ENCODE peak calls at places on chromosomes 1 and 21, in ten cellular contexts. I is HFFc6; A is PC-9; U is BJ; C is MM.1S; Z is foreskin fibroblast; Q is psoas muscle; W is endodermal cell; P is mammary epithelial cell; B is CD8-positive, alpha-beta T cell. S is an unnamed sample.

GRCh38 chr1:205351984-205352713 is 4.6 kb downstream of the KLHDC8A start:
- DNase-seq in U (no peak), A (no peak), C (peak), I (no peak), P (peak), Z (peak), B (no peak), W (peak), Q (no peak), S (peak)

GRCh38 chr1:160942926-160943325 is 11.7 kb downstream of the ITLN2 start:
- DNase-seq in W (peak), P (peak), I (peak), B (no peak), Q (no peak), C (no peak), A (no peak), Z (no peak), U (no peak), S (no peak)

GRCh38 chr1:229278120-229278741 is 7.3 kb downstream of the RAB4A start:
- DNase-seq in Q (no peak), C (no peak), Z (no peak), A (no peak), U (no peak), I (no peak), P (no peak), W (no peak), B (no peak), S (no peak)

GRCh38 chr1:218948446-218948845 is 225.2 kb upstream of the LYPLAL1 start:
- DNase-seq in C (no peak), B (no peak), A (no peak), W (no peak), I (no peak), Z (no peak), P (no peak), Q (no peak), U (no peak), S (no peak)

GRCh38 chr1:248165186-248165585 is 9.4 kb upstream of the OR2M2 start:
- DNase-seq in Z (no peak), B (no peak), A (no peak), Q (no peak), C (no peak), W (no peak), P (no peak), U (no peak), I (no peak), S (no peak)

GRCh38 chr1:41381691-41382530 is 20.7 kb downstream of the FOXO6 start:
- DNase-seq in P (no peak), U (no peak), A (no peak), I (no peak), B (peak), Q (peak), C (no peak), Z (peak), W (peak), S (no peak)

GRCh38 chr21:40165671-40166070 is 298.4 kb downstream of the PCP4 start:
- DNase-seq in A (no peak), Z (no peak), I (no peak), Q (no peak), P (no peak), W (peak), C (no peak), B (no peak), U (no peak), S (no peak)

GRCh38 chr1:41019353-41019745 is 2.2 kb downstream of the SLFNL1 start:
- DNase-seq in U (no peak), A (no peak), Z (no peak), W (no peak), C (no peak), B (no peak), P (no peak), Q (no peak), I (no peak), S (no peak)

GRCh38 chr1:71417421-71417820 is 336.6 kb upstream of the ZRANB2 start:
- DNase-seq in C (no peak), Q (no peak), Z (no peak), W (no peak), B (no peak), P (no peak), I (no peak), A (no peak), U (no peak), S (no peak)

GRCh38 chr1:54497338-54497737 is 50.7 kb upstream of the ACOT11 start:
- DNase-seq in Z (no peak), P (no peak), B (no peak), W (no peak), Q (no peak), A (no peak), C (no peak), U (no peak), I (no peak), S (no peak)

GRCh38 chr1:2415801-2416208 is 3.4 kb upstream of the PEX10 start:
- DNase-seq in A (no peak), I (no peak), C (peak), Z (no peak), U (no peak), B (peak), W (no peak), Q (no peak), P (no peak), S (no peak)

DNA sequence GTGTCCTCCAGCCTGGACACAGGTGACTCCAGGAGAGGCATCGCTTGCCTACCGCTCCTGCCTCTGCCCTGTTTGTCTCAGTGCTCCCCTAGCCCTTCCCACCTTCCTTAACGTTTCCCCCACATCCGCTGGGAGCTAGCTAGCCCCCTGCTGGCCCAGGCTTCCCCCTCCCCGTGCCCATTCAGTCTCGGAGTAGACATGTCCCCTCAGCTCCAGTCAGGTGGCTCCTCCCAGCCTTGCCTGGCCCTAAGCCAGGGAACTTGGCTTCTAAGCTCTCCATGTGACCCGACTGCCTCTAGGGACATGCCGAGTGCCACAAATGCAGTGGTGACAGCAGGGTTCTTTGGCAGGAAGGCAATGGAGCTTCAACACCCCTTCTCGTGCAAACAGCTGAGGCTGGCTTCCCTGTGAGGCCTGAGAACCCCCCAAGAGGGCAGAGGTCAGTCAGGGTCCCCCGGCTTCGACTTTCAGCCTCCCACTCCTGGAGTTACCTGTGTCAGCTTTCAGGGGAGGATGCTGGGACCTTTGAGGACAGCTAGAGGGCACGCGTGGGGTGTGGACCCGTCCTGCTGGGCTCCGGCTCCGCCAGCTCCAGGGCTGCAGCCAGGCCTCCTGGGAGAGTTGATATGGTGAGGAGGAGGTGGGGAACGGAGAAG is 16.2 kb downstream of the DRAXIN start:
- DNase-seq in I (no peak), Z (no peak), B (no peak), A (no peak), W (peak), U (no peak), P (no peak), C (no peak), Q (peak), S (no peak)
- TF ChIP-seq CTCF in I (no peak), Z (no peak), B (no peak), A (no peak), W (no peak), U (no peak), P (no peak), C (no peak), Q (no peak), S (no peak)

GRCh38 chr1:63739452-63739851 is 34.4 kb upstream of the ROR1 start:
- DNase-seq in I (no peak), W (peak), B (no peak), A (no peak), Z (no peak), C (no peak), U (no peak), Q (no peak), P (peak), S (peak)
- TF ChIP-seq CTCF in I (no peak), W (peak), B (no peak), A (no peak), Z (no peak), C (no peak), U (no peak), Q (no peak), P (no peak), S (peak)

GRCh38 chr1:209590405-209590804 is 6.9 kb downstream of the CAMK1G start:
- DNase-seq in C (no peak), B (no peak), U (no peak), A (no peak), I (peak), P (no peak), Z (peak), Q (no peak), W (peak), S (no peak)
- TF ChIP-seq CTCF in C (no peak), B (no peak), U (peak), A (peak), I (peak), P (no peak), Z (peak), Q (no peak), W (peak), S (no peak)

GRCh38 chr21:44530903-44531605 is 8.9 kb downstream of the KRTAP10-1 start:
- DNase-seq in U (no peak), C (no peak), Q (no peak), A (no peak), P (no peak), Z (no peak), B (no peak), W (peak), I (no peak), S (no peak)
- TF ChIP-seq CTCF in U (no peak), C (no peak), Q (no peak), A (no peak), P (no peak), Z (no peak), B (no peak), W (no peak), I (no peak), S (no peak)

DNA sequence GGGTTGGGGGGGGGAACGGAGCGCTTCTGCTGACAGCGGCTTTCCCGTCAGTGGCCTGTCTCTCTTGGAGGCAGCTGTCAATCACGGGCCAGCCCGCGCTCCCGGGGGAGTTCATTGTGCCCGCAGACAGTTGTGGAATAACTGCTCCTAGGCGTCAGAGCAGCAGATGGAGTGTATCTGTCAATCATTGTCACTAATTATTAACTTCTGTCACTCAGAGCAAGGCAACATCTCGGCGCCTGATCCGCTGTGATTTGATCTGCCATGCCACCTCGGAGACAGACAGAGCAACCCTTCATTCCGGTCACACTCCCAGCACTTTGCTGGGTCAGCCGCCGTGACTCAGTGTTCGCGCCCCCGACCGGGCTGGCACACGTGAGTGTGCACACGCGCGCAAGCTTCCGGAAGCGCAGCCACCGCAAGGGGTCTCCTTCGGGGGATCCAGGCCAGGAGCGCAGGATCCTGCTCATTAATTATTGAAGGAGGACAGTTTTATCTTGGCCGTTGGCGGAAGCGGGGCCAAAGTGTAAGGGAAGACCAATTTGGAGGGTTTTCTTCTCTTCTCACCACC is 75.8 kb downstream of the RRAGC start:
- DNase-seq in P (no peak), U (no peak), C (no peak), A (no peak), I (no peak), Z (no peak), B (no peak), Q (no peak), W (no peak), S (no peak)
- TF ChIP-seq CTCF in P (no peak), U (no peak), C (no peak), A (no peak), I (no peak), Z (no peak), B (no peak), Q (no peak), W (no peak), S (no peak)

S was measured in foreskin keratinocyte.